ENCODE peak calls at places on chromosomes 7 and 10, in nine cellular contexts. W is activated naive CD4-positive, alpha-beta T cell treated with anti-CD3 and anti-CD28 coated beads, Interleukin-2, amount 50 U/mL, for 16 hours; R is T follicular helper cell; G is T-cell; C is H9; Z is omental fat pad; Y is AG04449; T is activated CD4-positive, CD25-positive, alpha-beta regulatory T cell treated with anti-CD3 and anti-CD28 coated beads, Interleukin-2, amount 50 U/mL, for 72 hours; N is small intestine. D is an unnamed sample.
A peak's percentile ranks its signal among the peaks of the same experiment; 100 is the strongest.

GRCh38 chr10:28553963-28554362 is 21.0 kb downstream of the WAC start:
- DNase-seq in W (no peak), R (no peak), G (no peak), C (no peak), Z (no peak), Y (no peak), T (no peak), N (no peak), D (no peak)

GRCh38 chr10:16585103-16585502 is 63.4 kb upstream of the C1QL3 start:
- DNase-seq in W (no peak), R (no peak), G (no peak), C (no peak), Z (no peak), Y (no peak), T (no peak), N (no peak), D (no peak)

GRCh38 chr10:82288461-82288881 is 413.5 kb downstream of the NRG3 start:
- DNase-seq in W (no peak), R (no peak), G (no peak), C (no peak), Z (no peak), Y (no peak), T (no peak), N (no peak), D (no peak)

GRCh38 chr10:88115406-88115805 is 252.0 kb downstream of the PTEN start:
- DNase-seq in W (no peak), R (no peak), G (no peak), C (no peak), Z (no peak), Y (no peak), T (no peak), N (no peak), D (no peak)

GRCh38 chr10:126576336-126576735 is 94.2 kb downstream of the C10orf90 start:
- DNase-seq in W (no peak), R (no peak), G (no peak), C (no peak), Z (no peak), Y (no peak), T (no peak), N (no peak), D (no peak)

GRCh38 chr7:23467281-23467680 is 3.0 kb downstream of the IGF2BP3 start:
- DNase-seq in W (no peak), R (no peak), G (no peak), C (no peak), Z (no peak), Y (no peak), T (no peak), N (no peak), D (no peak)

GRCh38 chr10:102115775-102116174 is 4.4 kb downstream of the LDB1 start:
- DNase-seq in W (no peak), R (no peak), G (no peak), C (no peak), Z (no peak), Y (no peak), T (no peak), N (no peak), D (no peak)

GRCh38 chr10:89981891-89982290 is 280.5 kb downstream of the KIF20B start:
- DNase-seq in W (no peak), R (no peak), G (no peak), C (no peak), Z (no peak), Y (no peak), T (no peak), N (no peak), D (no peak)

GRCh38 chr10:3263747-3264146 is 91.2 kb upstream of the PITRM1 start:
- DNase-seq in W (no peak), R (no peak), G (no peak), C (no peak), Z (no peak), Y (no peak), T (no peak), N (no peak), D (no peak)

GRCh38 chr7:155972651-155973349 is 160.5 kb upstream of the SHH start:
- DNase-seq in W (no peak), R (no peak), G (no peak), C (peak; percentile 13), Z (no peak), Y (no peak), T (no peak), N (no peak), D (no peak)

GRCh38 chr7:112331495-112331894 is 118.8 kb upstream of the IFRD1 start:
- DNase-seq in W (no peak), R (no peak), G (no peak), C (no peak), Z (no peak), Y (no peak), T (no peak), N (no peak), D (no peak)

GRCh38 chr7:134553976-134554375 is 5.1 kb downstream of the AKR1B15 start:
- DNase-seq in W (no peak), R (no peak), G (no peak), C (peak; percentile 58), Z (no peak), Y (no peak), T (no peak), N (no peak), D (no peak)

GRCh38 chr7:81584667-81585066 is 185.2 kb downstream of the HGF start:
- DNase-seq in W (no peak), R (no peak), G (no peak), C (no peak), Z (no peak), Y (no peak), T (no peak), N (no peak), D (no peak)

GRCh38 chr10:46528171-46528671 is 28.2 kb downstream of the GPRIN2 start:
- DNase-seq in W (peak; percentile 13), R (no peak), G (no peak), C (no peak), Z (peak; percentile 21), Y (no peak), T (peak; percentile 31), N (no peak), D (peak; percentile 50)

GRCh38 chr10:14684363-14684762 is 90.3 kb downstream of the FAM107B start:
- DNase-seq in W (no peak), R (no peak), G (no peak), C (no peak), Z (no peak), Y (no peak), T (no peak), N (no peak), D (no peak)

GRCh38 chr7:137771273-137771672 is 75.5 kb downstream of the DGKI start:
- DNase-seq in W (no peak), R (no peak), G (no peak), C (no peak), Z (no peak), Y (no peak), T (no peak), N (no peak), D (no peak)

GRCh38 chr10:72084094-72084459 is 4.3 kb downstream of the SPOCK2 start:
- DNase-seq in W (peak; percentile 74), R (peak; percentile 54), G (peak; percentile 67), C (no peak), Z (peak; percentile 10), Y (no peak), T (peak; percentile 57), N (no peak), D (no peak)

GRCh38 chr7:40194743-40195142 is 59.9 kb downstream of the SUGCT start:
- DNase-seq in W (no peak), R (no peak), G (no peak), C (no peak), Z (no peak), Y (no peak), T (no peak), N (no peak), D (no peak)

GRCh38 chr10:125060851-125061556 is 99.4 kb downstream of the CTBP2 start:
- DNase-seq in W (peak; percentile 22), R (peak; percentile 8), G (peak; percentile 30), C (peak; percentile 78), Z (peak; percentile 56), Y (peak; percentile 96), T (no peak), N (peak; percentile 79), D (peak; percentile 90)

GRCh38 chr10:66928000-66928770 is 2.3 kb downstream of the LRRTM3 start:
- DNase-seq in W (no peak), R (no peak), G (no peak), C (peak; percentile 43), Z (no peak), Y (no peak), T (no peak), N (no peak), D (peak; percentile 69)

GRCh38 chr10:51838506-51838905 is 139.1 kb upstream of the CSTF2T start:
- DNase-seq in W (no peak), R (no peak), G (no peak), C (no peak), Z (no peak), Y (no peak), T (no peak), N (no peak), D (no peak)

GRCh38 chr10:117541405-117541908 is 1.1 kb upstream of the EMX2 start:
- DNase-seq in W (no peak), R (no peak), G (no peak), C (peak; percentile 75), Z (no peak), Y (peak; percentile 62), T (no peak), N (no peak), D (no peak)

GRCh38 chr10:124649209-124649608 is 95.0 kb downstream of the FAM53B start:
- DNase-seq in W (no peak), R (no peak), G (no peak), C (no peak), Z (no peak), Y (no peak), T (no peak), N (no peak), D (no peak)

GRCh38 chr7:105205592-105206211 is 183.0 kb downstream of the SRPK2 start:
- DNase-seq in W (peak; percentile 42), R (no peak), G (no peak), C (no peak), Z (no peak), Y (no peak), T (no peak), N (no peak), D (no peak)

GRCh38 chr7:91383186-91383585 is 119.0 kb downstream of the FZD1 start:
- DNase-seq in W (no peak), R (no peak), G (no peak), C (no peak), Z (no peak), Y (no peak), T (no peak), N (no peak), D (no peak)

GRCh38 chr7:42152353-42153205 is 84.4 kb downstream of the GLI3 start:
- DNase-seq in W (no peak), R (no peak), G (no peak), C (no peak), Z (no peak), Y (no peak), T (no peak), N (no peak), D (no peak)